ENCODE peak calls at places on chromosomes 6 and 20, in ten cellular contexts. N is esophagus squamous epithelium, Q is heart left ventricle, A is MM.1S, U is AG10803, L is A673, J is A549, X is cardiac fibroblast, V is fibroblast of lung, F is AG04449. M is an unnamed sample.

GRCh38 chr6:139648430-139649000 is 274.1 kb upstream of the CITED2 start:
- DNase-seq in J (no peak), F (no peak), V (no peak), U (no peak), N (no peak), L (no peak), Q (no peak), A (peak), X (no peak), M (no peak)

GRCh38 chr6:20403766-20404640 is 2.3 kb downstream of the E2F3 start:
- DNase-seq in J (peak), V (peak), U (peak), Q (no peak), F (no peak), A (no peak), X (peak), N (no peak), L (peak), M (peak)

GRCh38 chr6:39339111-39339510 is 16.6 kb upstream of the KCNK16 start:
- DNase-seq in V (no peak), Q (no peak), F (no peak), A (no peak), U (no peak), N (no peak), X (no peak), J (no peak), L (no peak), M (no peak)

GRCh38 chr6:1949533-1949932 is 295.9 kb downstream of the GMDS start:
- DNase-seq in A (no peak), Q (no peak), F (no peak), U (peak), L (no peak), N (no peak), X (peak), V (peak), J (no peak), M (no peak)

GRCh38 chr6:150566486-150566885 is 33.2 kb upstream of the PLEKHG1 start:
- DNase-seq in J (no peak), Q (no peak), V (no peak), U (no peak), A (no peak), L (no peak), X (no peak), N (no peak), F (no peak), M (no peak)

GRCh38 chr6:22151892-22152291 is 144.9 kb downstream of the PRL start:
- DNase-seq in Q (no peak), V (no peak), A (no peak), L (no peak), U (no peak), F (no peak), J (no peak), N (no peak), X (no peak), M (no peak)

GRCh38 chr20:57498425-57499400 is 26.2 kb downstream of the CTCFL start:
- DNase-seq in V (peak), J (peak), F (no peak), A (peak), N (no peak), X (peak), U (peak), L (peak), Q (no peak), M (no peak)

GRCh38 chr6:24882835-24883555 is 52.8 kb downstream of the RIPOR2 start:
- DNase-seq in N (no peak), U (no peak), V (no peak), L (no peak), A (no peak), X (no peak), J (no peak), F (no peak), Q (no peak), M (no peak)

GRCh38 chr6:36735110-36735971 is 37.7 kb downstream of the RAB44 start:
- DNase-seq in N (no peak), L (no peak), J (no peak), F (peak), Q (peak), V (peak), A (no peak), X (peak), U (peak), M (peak)

GRCh38 chr20:59025086-59025485 is 5.9 kb downstream of the TUBB1 start:
- DNase-seq in U (no peak), Q (no peak), N (no peak), A (no peak), X (no peak), J (no peak), F (no peak), V (no peak), L (no peak), M (no peak)

GRCh38 chr6:391559-392440 is at the start of gene IRF4:
- DNase-seq in X (no peak), V (no peak), U (no peak), N (no peak), A (peak), Q (no peak), L (no peak), J (no peak), F (no peak), M (no peak)

GRCh38 chr6:145508107-145508506 is 227.2 kb downstream of the EPM2A start:
- DNase-seq in Q (no peak), V (no peak), F (no peak), J (peak), U (no peak), X (no peak), N (no peak), A (no peak), L (peak), M (no peak)

DNA sequence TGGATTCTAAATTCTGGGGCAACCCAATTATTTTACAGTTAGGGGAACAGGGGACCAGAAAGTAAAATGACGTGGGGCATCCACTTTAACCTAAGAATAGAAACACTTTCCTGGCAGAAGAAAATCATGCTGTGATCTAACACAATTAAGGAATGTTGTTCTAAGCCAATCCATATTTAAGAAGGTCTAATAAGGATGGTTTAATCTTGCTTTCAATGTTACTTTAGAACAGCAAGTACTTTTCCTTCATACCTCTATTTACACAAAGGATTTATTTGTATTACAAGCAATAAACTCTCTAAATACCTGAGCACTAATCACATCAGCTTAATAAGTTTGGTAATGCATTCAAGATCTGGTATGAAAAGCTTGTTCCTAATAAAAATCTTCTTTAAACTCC is 32.4 kb downstream of the SLC2A12 start:
- DNase-seq in J (no peak), N (no peak), U (no peak), F (no peak), L (no peak), V (no peak), X (no peak), A (no peak), Q (no peak), M (no peak)
- TF ChIP-seq CTCF in J (no peak), N (no peak), U (no peak), F (no peak), L (no peak), V (no peak), X (no peak), A (no peak), Q (no peak), M (no peak)

DNA sequence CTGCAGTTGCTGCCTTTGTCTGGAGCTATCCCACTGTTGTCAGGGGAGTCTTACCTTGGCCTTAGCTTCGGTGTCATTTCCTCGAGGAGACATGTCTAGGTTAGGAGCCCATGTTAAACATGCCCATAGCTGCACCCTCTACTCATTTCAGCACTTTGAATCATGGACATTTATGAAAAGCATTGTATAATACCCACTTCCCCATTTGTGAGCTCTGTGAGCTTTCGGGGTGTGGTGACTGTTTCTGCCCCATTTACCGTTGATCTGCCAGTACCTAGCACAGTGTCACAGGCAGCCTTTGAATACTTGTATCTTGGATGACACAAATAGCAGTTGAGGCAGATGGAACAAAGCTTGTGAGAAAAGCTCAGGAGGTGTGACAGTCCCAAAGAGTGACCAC is 41.8 kb downstream of the JARID2 start:
- DNase-seq in J (no peak), L (no peak), X (no peak), V (no peak), N (no peak), F (no peak), U (no peak), A (no peak), Q (no peak), M (no peak)
- H3K4me3 ChIP-seq in J (no peak), L (no peak), X (no peak), V (no peak), N (no peak), F (no peak), U (no peak), A (no peak), Q (no peak), M (no peak)

DNA sequence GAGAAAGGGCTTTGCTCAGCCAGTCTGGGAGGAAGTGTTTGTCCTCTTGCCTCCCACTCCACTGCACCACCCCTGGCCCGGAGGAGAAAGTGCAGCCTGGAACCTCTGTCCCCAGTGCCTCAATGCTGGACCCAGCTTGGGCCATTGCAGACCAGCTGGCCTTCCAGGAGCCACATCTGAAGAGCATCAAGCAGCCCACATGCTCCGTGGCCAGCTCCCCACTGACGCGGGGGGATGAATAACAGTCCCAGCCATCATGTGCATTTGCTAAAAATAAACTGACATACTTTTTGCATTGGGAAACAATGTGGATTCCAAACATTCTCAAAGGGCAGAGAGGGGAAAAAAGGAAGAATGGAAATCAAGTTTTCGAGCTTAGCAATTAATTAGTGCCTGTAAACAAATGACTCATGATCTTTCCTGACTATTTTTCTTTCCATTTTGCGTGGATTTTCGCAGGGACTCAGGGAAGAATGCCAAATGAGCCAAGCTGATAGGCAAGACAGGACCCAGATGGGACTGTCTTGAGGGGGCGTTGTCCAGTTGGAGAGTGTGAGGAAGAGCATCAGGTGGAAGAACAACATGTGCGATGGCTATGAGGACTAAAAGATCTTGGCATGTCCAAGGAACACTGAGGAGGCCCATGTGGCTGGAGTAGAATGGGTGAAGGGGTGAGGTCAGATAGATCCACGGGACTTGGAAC is 34.1 kb downstream of the CEBPB start:
- DNase-seq in F (peak), L (no peak), A (no peak), J (no peak), X (peak), N (no peak), Q (peak), U (peak), V (peak), M (peak)
- TF ChIP-seq CTCF in F (no peak), L (peak), A (no peak), J (no peak), X (peak), N (peak), Q (peak), U (peak), V (peak), M (no peak)

DNA sequence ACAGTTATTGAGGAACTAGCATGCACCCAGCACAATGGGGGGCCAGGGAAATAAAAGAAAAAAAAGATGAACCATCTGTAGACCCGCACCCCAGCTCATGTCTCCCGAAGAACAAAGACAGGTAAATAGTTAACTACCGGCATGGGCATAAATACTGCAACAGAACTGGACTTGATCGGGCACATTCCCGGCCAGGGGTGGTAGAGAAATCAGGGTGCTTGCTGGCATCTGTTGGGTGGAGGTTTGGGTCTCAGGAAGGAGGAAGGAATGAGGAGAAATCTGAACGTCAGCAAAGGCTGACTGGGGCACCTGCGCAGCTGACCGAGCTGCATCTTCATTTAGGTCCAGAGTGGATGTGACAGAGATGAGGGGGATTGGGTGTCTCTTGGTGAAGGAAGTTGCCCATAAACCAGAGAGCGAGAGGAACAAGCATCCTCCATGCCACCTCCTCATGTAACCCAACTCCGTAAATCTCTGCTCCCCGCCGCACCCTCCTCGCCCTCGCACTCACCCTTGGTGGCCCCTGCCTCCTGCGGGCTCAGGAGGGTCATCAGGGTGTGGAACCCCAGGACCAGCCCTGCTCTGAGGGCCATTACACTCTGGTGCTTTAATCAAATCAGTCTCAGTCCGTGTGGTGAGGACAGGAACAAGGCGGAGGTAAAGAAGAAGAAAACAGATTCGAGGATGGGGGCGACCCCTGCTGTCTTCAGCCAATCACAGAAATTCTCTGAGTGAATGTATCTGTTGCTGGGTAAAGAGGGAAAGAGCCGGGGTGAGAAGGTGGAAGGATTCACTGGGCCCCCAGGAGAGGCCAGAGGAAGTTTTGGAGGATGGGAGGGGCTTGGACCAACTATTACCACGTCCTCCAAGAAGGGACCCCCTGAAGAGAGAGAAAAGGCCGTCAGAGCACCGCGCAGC is at the start of gene HLA-DOA:
- DNase-seq in U (no peak), Q (no peak), X (peak), F (no peak), N (no peak), J (peak), L (peak), A (no peak), V (peak), M (no peak)
- H3K4me3 ChIP-seq in U (no peak), Q (no peak), X (no peak), F (no peak), N (peak), J (no peak), L (peak), A (no peak), V (no peak), M (no peak)

DNA sequence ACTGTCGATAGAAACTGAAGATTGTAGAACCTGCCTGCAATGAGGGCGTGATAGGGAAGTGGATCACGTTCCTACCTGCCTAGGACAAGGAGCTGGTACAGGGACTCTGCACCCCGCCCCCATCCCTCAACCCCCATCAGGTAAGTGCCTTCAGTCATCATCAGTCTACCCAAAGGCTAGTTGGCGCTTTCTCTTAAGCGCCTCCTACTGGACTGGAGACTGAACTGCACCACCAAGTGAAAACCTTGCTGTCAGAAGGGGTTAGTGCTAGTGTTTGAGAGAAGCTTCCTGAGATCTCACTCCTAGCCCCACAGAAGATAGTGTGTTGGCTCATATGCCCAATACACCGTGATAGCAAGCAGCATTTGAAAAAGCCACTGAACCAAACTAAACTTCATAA is 706.5 kb upstream of the MAN1A1 start:
- DNase-seq in Q (no peak), N (no peak), F (no peak), L (peak), V (no peak), X (no peak), U (no peak), A (no peak), J (peak), M (no peak)
- TF ChIP-seq CTCF in Q (peak), N (no peak), F (no peak), L (peak), V (peak), X (peak), U (peak), A (peak), J (no peak), M (no peak)

DNA sequence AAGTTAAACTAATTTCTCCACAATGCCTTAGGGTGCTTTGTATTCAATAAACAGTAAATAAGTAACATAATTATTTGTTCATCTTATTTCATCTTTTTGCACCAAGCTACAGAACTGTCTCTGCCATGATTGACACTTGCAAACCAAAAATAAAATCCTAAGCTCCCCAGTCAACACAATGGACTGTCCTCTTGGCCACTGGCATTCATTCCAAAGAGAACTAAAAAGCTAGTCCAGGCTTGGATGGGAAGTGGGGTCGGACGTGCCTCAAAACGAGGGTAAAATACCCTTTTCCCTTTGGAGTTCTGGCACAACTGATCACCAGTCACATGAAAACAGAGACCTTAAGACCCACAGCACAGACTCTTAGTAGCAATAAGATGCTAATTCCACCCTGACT is 66.4 kb upstream of the THBS2 start:
- DNase-seq in Q (no peak), A (no peak), X (no peak), F (no peak), V (no peak), U (peak), L (no peak), N (no peak), J (no peak), M (no peak)
- H3K4me3 ChIP-seq in Q (no peak), A (no peak), X (no peak), F (no peak), V (no peak), U (no peak), L (no peak), N (no peak), J (no peak), M (no peak)

GRCh38 chr6:34274129-34274528 is 25.3 kb upstream of the SMIM29 start:
- DNase-seq in N (no peak), U (no peak), J (no peak), Q (no peak), X (no peak), A (no peak), F (no peak), V (no peak), L (no peak), M (no peak)

GRCh38 chr6:34273242-34273805 is 24.5 kb upstream of the SMIM29 start:
- DNase-seq in J (no peak), V (peak), N (no peak), U (peak), L (no peak), A (no peak), X (peak), F (no peak), Q (peak), M (peak)

GRCh38 chr6:34276191-34276590 is 27.4 kb upstream of the SMIM29 start:
- DNase-seq in N (no peak), Q (no peak), F (no peak), X (no peak), U (no peak), L (no peak), J (no peak), V (no peak), A (no peak), M (no peak)

GRCh38 chr6:34275128-34275804 is 26.5 kb upstream of the SMIM29 start:
- DNase-seq in V (no peak), J (no peak), X (no peak), Q (no peak), L (no peak), U (no peak), F (no peak), A (no peak), N (no peak), M (no peak)

GRCh38 chr6:34272022-34272926 is 23.5 kb upstream of the SMIM29 start:
- DNase-seq in F (no peak), A (no peak), Q (peak), V (no peak), X (no peak), J (peak), U (no peak), N (no peak), L (no peak), M (peak)
- TF ChIP-seq CTCF in F (no peak), A (no peak), Q (no peak), V (peak), X (no peak), J (no peak), U (no peak), N (no peak), L (no peak), M (no peak)

GRCh38 chr6:131053546-131054240 is 9.4 kb downstream of the EPB41L2 start:
- DNase-seq in U (no peak), N (no peak), F (no peak), L (no peak), J (peak), V (no peak), X (no peak), Q (no peak), A (no peak), M (no peak)
- H3K4me3 ChIP-seq in U (no peak), N (no peak), F (no peak), L (no peak), J (no peak), V (no peak), X (no peak), Q (no peak), A (no peak), M (no peak)

GRCh38 chr6:98894810-98895209 is 52.9 kb downstream of the FBXL4 start:
- DNase-seq in J (no peak), Q (no peak), X (peak), V (no peak), F (no peak), L (peak), A (no peak), N (no peak), U (peak), M (no peak)
- TF ChIP-seq CTCF in J (no peak), Q (no peak), X (no peak), V (no peak), F (no peak), L (no peak), A (no peak), N (no peak), U (no peak), M (no peak)

GRCh38 chr6:137729866-137730629 is 137.0 kb upstream of the TNFAIP3 start:
- DNase-seq in U (peak), F (no peak), J (no peak), V (no peak), Q (no peak), N (no peak), A (no peak), L (no peak), X (peak), M (no peak)
- H3K4me3 ChIP-seq in U (no peak), F (no peak), J (no peak), V (no peak), Q (no peak), N (no peak), A (no peak), L (no peak), X (no peak), M (no peak)